ENCODE peak calls at places on chromosomes 2 and 18, in five cellular contexts. U is foreskin keratinocyte, B is NAMALWA, C is C1 segment of cervical spinal cord, N is NCI-H2081. W is an unnamed sample.

GRCh38 chr2:197813093-197813787 is 8.8 kb downstream of the PLCL1 start:
- DNase-seq in U (peak), B (peak), C (no peak), N (peak), W (no peak)

GRCh38 chr2:18677280-18677679 is 87.9 kb upstream of the NT5C1B start:
- DNase-seq in U (no peak), B (no peak), C (no peak), N (no peak), W (no peak)

GRCh38 chr2:158637357-158637756 is 157.8 kb upstream of the DAPL1 start:
- DNase-seq in U (no peak), B (no peak), C (no peak), N (no peak), W (no peak)

GRCh38 chr2:237941239-237941638 is 25.6 kb upstream of the UBE2F start:
- DNase-seq in U (no peak), B (no peak), C (no peak), N (no peak), W (no peak)

GRCh38 chr2:232588680-232589585 is 38.4 kb downstream of the EIF4E2 start:
- DNase-seq in U (peak), B (no peak), C (no peak), N (peak), W (peak)

GRCh38 chr2:37721219-37721600 is 49.8 kb upstream of the CDC42EP3 start:
- DNase-seq in U (no peak), B (no peak), C (no peak), N (no peak), W (no peak)

GRCh38 chr2:219539295-219539788 is 4.3 kb downstream of the CHPF start:
- DNase-seq in U (no peak), B (no peak), C (no peak), N (no peak), W (no peak)

GRCh38 chr2:127510073-127510472 is 16.2 kb downstream of the IWS1 start:
- DNase-seq in U (no peak), B (no peak), C (no peak), N (no peak), W (no peak)

GRCh38 chr18:5207471-5207870 is 10.4 kb upstream of the AKAIN1 start:
- DNase-seq in U (no peak), B (no peak), C (no peak), N (no peak), W (no peak)

GRCh38 chr2:150520887-150521664 is 33.6 kb upstream of the RND3 start:
- DNase-seq in U (peak), B (no peak), C (no peak), N (no peak), W (no peak)

GRCh38 chr2:230226090-230226551 is 585 bp downstream of the SP140 start:
- DNase-seq in U (no peak), B (peak), C (no peak), N (no peak), W (no peak)

GRCh38 chr2:191217580-191217979 is 27.6 kb upstream of the MYO1B start:
- DNase-seq in U (peak), B (no peak), C (no peak), N (no peak), W (no peak)

GRCh38 chr2:225735844-225736243 is 336.3 kb downstream of the NYAP2 start:
- DNase-seq in U (peak), B (no peak), C (no peak), N (no peak), W (no peak)

GRCh38 chr18:60235164-60235563 is 137.4 kb downstream of the MC4R start:
- DNase-seq in U (no peak), B (no peak), C (no peak), N (no peak), W (no peak)

GRCh38 chr2:2847131-2847740 is 516.2 kb upstream of the MYT1L start:
- DNase-seq in U (no peak), B (no peak), C (no peak), N (peak), W (no peak)